ENCODE peak calls at places on chromosomes 1 and 21, in eight cellular contexts. E, V, J, R, A, W, N and O are unnamed samples.

GRCh38 chr1:183230403-183230802 is 44.3 kb downstream of the LAMC2 start:
- DNase-seq in A (no peak), E (no peak), V (no peak), W (no peak), R (no peak), N (no peak), J (no peak), O (no peak)

GRCh38 chr1:61083014-61083798 is 845 bp downstream of the NFIA start:
- DNase-seq in W (peak), N (peak), V (peak), J (peak), R (no peak), A (peak), E (no peak), O (no peak)

GRCh38 chr1:222616535-222616934 is 1.4 kb upstream of the MIA3 start:
- DNase-seq in W (no peak), E (peak), N (no peak), J (no peak), A (no peak), R (no peak), V (no peak), O (no peak)

GRCh38 chr1:214029796-214030195 is 42.0 kb downstream of the PROX1 start:
- DNase-seq in E (no peak), J (no peak), A (no peak), V (no peak), N (no peak), W (no peak), R (no peak), O (no peak)

GRCh38 chr1:242431786-242432185 is 92.7 kb downstream of the PLD5 start:
- DNase-seq in E (no peak), R (no peak), W (no peak), J (no peak), N (no peak), V (no peak), A (no peak), O (no peak)

GRCh38 chr1:84715620-84716019 is 25.4 kb upstream of the SSX2IP start:
- DNase-seq in A (no peak), V (no peak), J (no peak), R (no peak), W (no peak), E (no peak), N (no peak), O (no peak)

GRCh38 chr1:24151175-24151533 is 8.2 kb upstream of the IL22RA1 start:
- DNase-seq in W (no peak), A (no peak), N (no peak), J (peak), E (no peak), R (no peak), V (peak), O (no peak)

GRCh38 chr1:9009438-9010366 is 16.5 kb downstream of the SLC2A7 start:
- DNase-seq in J (peak), W (no peak), A (no peak), E (no peak), N (peak), R (peak), V (peak), O (no peak)

GRCh38 chr1:223215026-223215425 is 72.0 kb upstream of the TLR5 start:
- DNase-seq in V (no peak), R (no peak), E (no peak), J (no peak), A (no peak), N (no peak), W (no peak), O (no peak)

GRCh38 chr1:51268675-51269033 is 32.6 kb downstream of the RNF11 start:
- DNase-seq in E (no peak), V (no peak), W (no peak), R (no peak), J (no peak), A (no peak), N (no peak), O (no peak)

GRCh38 chr1:38744452-38745350 is 114.9 kb downstream of the RRAGC start:
- DNase-seq in J (no peak), V (no peak), N (no peak), R (no peak), E (no peak), A (no peak), W (no peak), O (no peak)

GRCh38 chr1:169680377-169681019 is 30.9 kb downstream of the SELL start:
- DNase-seq in W (no peak), J (no peak), E (no peak), V (no peak), N (no peak), R (no peak), A (no peak), O (no peak)

GRCh38 chr1:206608108-206608698 is 4.1 kb downstream of the EIF2D start:
- DNase-seq in J (peak), A (peak), E (no peak), R (peak), W (peak), N (no peak), V (peak), O (no peak)

GRCh38 chr1:89743788-89744187 is 77.0 kb upstream of the LRRC8D start:
- DNase-seq in J (no peak), V (no peak), N (no peak), W (no peak), A (no peak), R (no peak), E (no peak), O (no peak)

GRCh38 chr1:93670141-93670540 is 11.5 kb downstream of the BCAR3 start:
- DNase-seq in A (no peak), J (no peak), E (no peak), N (peak), V (no peak), R (no peak), W (no peak), O (no peak)

GRCh38 chr1:239947789-239948188 is 143.9 kb upstream of the FMN2 start:
- DNase-seq in N (no peak), V (no peak), W (no peak), J (no peak), R (no peak), A (no peak), E (no peak), O (no peak)

GRCh38 chr1:84505167-84506001 is 802 bp upstream of the SPATA1 start:
- DNase-seq in A (peak), R (no peak), J (peak), N (no peak), W (peak), E (no peak), V (no peak), O (no peak)

GRCh38 chr1:92478393-92478792 is 8.3 kb downstream of the GFI1 start:
- DNase-seq in J (no peak), N (no peak), E (no peak), V (no peak), W (no peak), R (no peak), A (no peak), O (no peak)

GRCh38 chr1:224673161-224673560 is 57.0 kb downstream of the CNIH3 start:
- DNase-seq in W (no peak), J (no peak), V (no peak), R (no peak), E (no peak), N (no peak), A (no peak), O (no peak)

GRCh38 chr1:4064150-4064889 is 164.2 kb upstream of the C1orf174 start:
- DNase-seq in J (no peak), W (no peak), V (no peak), N (no peak), E (no peak), R (no peak), A (no peak), O (no peak)

GRCh38 chr1:200302192-200302892 is 107.5 kb downstream of the ZNF281 start:
- DNase-seq in V (peak), A (peak), N (no peak), J (peak), W (no peak), R (no peak), E (no peak), O (no peak)

GRCh38 chr1:190429932-190430331 is 47.7 kb downstream of the BRINP3 start:
- DNase-seq in R (no peak), W (no peak), E (no peak), J (no peak), N (no peak), V (no peak), A (no peak), O (no peak)

GRCh38 chr1:210294991-210295773 is 33.5 kb upstream of the HHAT start:
- DNase-seq in N (peak), A (no peak), W (no peak), V (peak), R (peak), E (peak), J (peak), O (no peak)

GRCh38 chr1:163535807-163536206 is 214.1 kb downstream of the NUF2 start:
- DNase-seq in R (no peak), J (no peak), V (no peak), A (no peak), E (peak), W (peak), N (no peak), O (peak)

GRCh38 chr1:234488054-234488953 is 9.3 kb upstream of the TARBP1 start:
- DNase-seq in J (no peak), R (no peak), E (no peak), N (no peak), V (no peak), W (no peak), A (no peak), O (no peak)

GRCh38 chr1:225670356-225670755 is 17.4 kb upstream of the ENAH start:
- DNase-seq in R (no peak), N (no peak), J (no peak), E (no peak), V (no peak), A (no peak), W (no peak), O (no peak)

GRCh38 chr1:76070538-76070937 is 4.0 kb upstream of the ST6GALNAC3 start:
- DNase-seq in W (no peak), J (no peak), V (no peak), E (no peak), A (no peak), N (no peak), R (no peak), O (no peak)

GRCh38 chr1:147598631-147599361 is 57.5 kb downstream of the BCL9 start:
- DNase-seq in V (peak), R (peak), J (peak), A (no peak), E (no peak), W (peak), N (peak), O (no peak)

GRCh38 chr21:10272216-10272615 is 249.2 kb upstream of the TPTE start:
- DNase-seq in J (no peak), R (no peak), N (no peak), W (no peak), E (peak), V (peak), A (no peak), O (no peak)

GRCh38 chr1:39646232-39647081 is 7.0 kb upstream of the HEYL start:
- DNase-seq in V (no peak), A (no peak), J (peak), R (no peak), E (peak), W (peak), N (peak), O (no peak)

GRCh38 chr1:30668546-30669327 is 54.6 kb downstream of the MATN1 start:
- DNase-seq in A (no peak), J (no peak), V (no peak), W (no peak), R (no peak), N (no peak), E (no peak), O (no peak)

GRCh38 chr1:208243522-208243850 is 698 bp downstream of the PLXNA2 start:
- DNase-seq in N (no peak), R (no peak), J (no peak), A (no peak), W (peak), E (no peak), V (peak), O (no peak)

GRCh38 chr1:156082111-156083091 is at the start of gene MEX3A:
- DNase-seq in V (peak), E (no peak), N (peak), R (peak), J (peak), W (peak), A (peak), O (no peak)

GRCh38 chr1:30664103-30664755 is 59.2 kb downstream of the MATN1 start:
- DNase-seq in J (no peak), W (no peak), A (no peak), N (no peak), V (no peak), E (no peak), R (no peak), O (no peak)

GRCh38 chr21:33121715-33122475 is 52.0 kb downstream of the OLIG1 start:
- DNase-seq in R (peak), A (no peak), W (no peak), V (no peak), N (no peak), E (no peak), J (no peak), O (no peak)

GRCh38 chr1:54273092-54273836 is 73.3 kb downstream of the MRPL37 start:
- DNase-seq in A (no peak), W (peak), E (peak), J (peak), V (no peak), N (peak), R (peak), O (no peak)

GRCh38 chr1:36804669-36805314 is 229.5 kb downstream of the GRIK3 start:
- DNase-seq in N (no peak), J (no peak), W (no peak), E (no peak), A (no peak), R (no peak), V (no peak), O (no peak)

GRCh38 chr1:212858055-212858460 is at the start of gene FLVCR1:
- DNase-seq in R (peak), N (peak), V (peak), A (peak), E (peak), J (peak), W (peak), O (peak)

GRCh38 chr1:30198805-30199403 is 524.5 kb downstream of the MATN1 start:
- DNase-seq in W (no peak), A (no peak), E (no peak), N (no peak), R (no peak), V (no peak), J (no peak), O (no peak)

GRCh38 chr21:45523411-45524101 is 18.7 kb downstream of the SLC19A1 start:
- DNase-seq in R (no peak), N (peak), V (no peak), J (peak), A (no peak), E (no peak), W (no peak), O (no peak)